ENCODE peak calls at places on chromosomes 3 and 15, in five cellular contexts. One of them, this sample, is unnamed.

GRCh38 chr3:153026026-153026425 is 136.0 kb upstream of the RAP2B start:
- DNase-seq in foreskin fibroblast: peak; percentile 63
- DNase-seq in brain microvascular endothelial cell: no peak
- DNase-seq in lower lobe of right lung: no peak
- DNase-seq in upper lobe of right lung: no peak
- DNase-seq in this sample: peak; percentile 34

GRCh38 chr3:150324261-150324660 is 83.8 kb upstream of the TSC22D2 start:
- DNase-seq in brain microvascular endothelial cell: no peak
- DNase-seq in lower lobe of right lung: no peak
- DNase-seq in foreskin fibroblast: no peak
- DNase-seq in upper lobe of right lung: no peak
- DNase-seq in this sample: no peak

GRCh38 chr3:194540268-194540937 is 53.6 kb upstream of the ATP13A3 start:
- DNase-seq in foreskin fibroblast: peak; percentile 44
- DNase-seq in lower lobe of right lung: peak; percentile 60
- DNase-seq in upper lobe of right lung: no peak
- DNase-seq in brain microvascular endothelial cell: no peak
- DNase-seq in this sample: no peak

GRCh38 chr3:128569756-128570155 is 76.8 kb upstream of the GATA2 start:
- DNase-seq in foreskin fibroblast: no peak
- DNase-seq in lower lobe of right lung: no peak
- DNase-seq in brain microvascular endothelial cell: no peak
- DNase-seq in upper lobe of right lung: no peak
- DNase-seq in this sample: no peak

GRCh38 chr3:52403271-52403841 is 41.5 kb downstream of the SEMA3G start:
- DNase-seq in brain microvascular endothelial cell: no peak
- DNase-seq in upper lobe of right lung: peak; percentile 54
- DNase-seq in lower lobe of right lung: peak; percentile 38
- DNase-seq in foreskin fibroblast: no peak
- DNase-seq in this sample: no peak

GRCh38 chr3:195221015-195221853 is 49.7 kb downstream of the XXYLT1 start:
- DNase-seq in lower lobe of right lung: no peak
- DNase-seq in brain microvascular endothelial cell: no peak
- DNase-seq in upper lobe of right lung: peak; percentile 66
- DNase-seq in foreskin fibroblast: peak; percentile 60
- DNase-seq in this sample: no peak

GRCh38 chr3:4741404-4742307 is 237.6 kb upstream of the BHLHE40 start:
- DNase-seq in upper lobe of right lung: no peak
- DNase-seq in foreskin fibroblast: peak; percentile 88
- DNase-seq in brain microvascular endothelial cell: peak; percentile 99
- DNase-seq in lower lobe of right lung: no peak
- DNase-seq in this sample: peak; percentile 99

GRCh38 chr15:90598053-90598577 is 68.4 kb downstream of the CRTC3 start:
- DNase-seq in upper lobe of right lung: peak; percentile 70
- DNase-seq in foreskin fibroblast: peak; percentile 44
- DNase-seq in lower lobe of right lung: peak; percentile 70
- DNase-seq in brain microvascular endothelial cell: no peak
- DNase-seq in this sample: no peak

GRCh38 chr3:10753964-10754363 is 62.1 kb upstream of the SLC6A11 start:
- DNase-seq in foreskin fibroblast: peak; percentile 58
- DNase-seq in upper lobe of right lung: no peak
- DNase-seq in lower lobe of right lung: peak; percentile 60
- DNase-seq in brain microvascular endothelial cell: peak; percentile 51
- DNase-seq in this sample: peak; percentile 24

GRCh38 chr15:70596354-70597055 is 166.9 kb downstream of the UACA start:
- DNase-seq in foreskin fibroblast: peak; percentile 87
- DNase-seq in brain microvascular endothelial cell: peak; percentile 89
- DNase-seq in lower lobe of right lung: no peak
- DNase-seq in upper lobe of right lung: no peak
- DNase-seq in this sample: peak; percentile 60

GRCh38 chr15:80730931-80731330 is 35.8 kb downstream of the ABHD17C start:
- DNase-seq in upper lobe of right lung: no peak
- DNase-seq in lower lobe of right lung: no peak
- DNase-seq in brain microvascular endothelial cell: no peak
- DNase-seq in foreskin fibroblast: peak; percentile 27
- DNase-seq in this sample: no peak

GRCh38 chr3:143237036-143237688 is 117.6 kb downstream of the CHST2 start:
- DNase-seq in foreskin fibroblast: peak; percentile 24
- DNase-seq in lower lobe of right lung: no peak
- DNase-seq in brain microvascular endothelial cell: no peak
- DNase-seq in upper lobe of right lung: no peak
- DNase-seq in this sample: peak; percentile 77

GRCh38 chr3:108441081-108441507 is 69.3 kb downstream of the MYH15 start:
- DNase-seq in brain microvascular endothelial cell: no peak
- DNase-seq in foreskin fibroblast: peak; percentile 66
- DNase-seq in lower lobe of right lung: no peak
- DNase-seq in upper lobe of right lung: no peak
- DNase-seq in this sample: no peak

GRCh38 chr3:32780735-32781210 is 37.0 kb upstream of the TRIM71 start:
- DNase-seq in lower lobe of right lung: peak; percentile 78
- DNase-seq in brain microvascular endothelial cell: peak; percentile 32
- DNase-seq in upper lobe of right lung: peak; percentile 85
- DNase-seq in foreskin fibroblast: peak; percentile 65
- DNase-seq in this sample: no peak

GRCh38 chr3:64687781-64688515 is at the start of gene ADAMTS9:
- DNase-seq in lower lobe of right lung: peak; percentile 77
- DNase-seq in brain microvascular endothelial cell: peak; percentile 47
- DNase-seq in foreskin fibroblast: peak; percentile 85
- DNase-seq in upper lobe of right lung: peak; percentile 88
- DNase-seq in this sample: peak; percentile 31
- H3K4me3 ChIP-seq in lower lobe of right lung: peak within 1 kb of the TSS; percentile 70
- H3K4me3 ChIP-seq in brain microvascular endothelial cell: peak within 1 kb of the TSS; percentile 72
- H3K4me3 ChIP-seq in foreskin fibroblast: peak within 1 kb of the TSS; percentile 82
- H3K4me3 ChIP-seq in upper lobe of right lung: peak within 1 kb of the TSS; percentile 74
- H3K4me3 ChIP-seq in this sample: peak within 1 kb of the TSS; percentile 61

GRCh38 chr15:26083457-26084350 is 220.6 kb upstream of the ATP10A start:
- DNase-seq in brain microvascular endothelial cell: no peak
- DNase-seq in upper lobe of right lung: no peak
- DNase-seq in foreskin fibroblast: no peak
- DNase-seq in lower lobe of right lung: no peak
- DNase-seq in this sample: no peak

GRCh38 chr15:26082833-26083174 is 219.7 kb upstream of the ATP10A start:
- DNase-seq in brain microvascular endothelial cell: peak; percentile 9
- DNase-seq in upper lobe of right lung: no peak
- DNase-seq in foreskin fibroblast: no peak
- DNase-seq in lower lobe of right lung: no peak
- DNase-seq in this sample: no peak

GRCh38 chr15:26091184-26091583 is 228.1 kb upstream of the ATP10A start:
- DNase-seq in foreskin fibroblast: no peak
- DNase-seq in upper lobe of right lung: no peak
- DNase-seq in brain microvascular endothelial cell: no peak
- DNase-seq in lower lobe of right lung: no peak
- DNase-seq in this sample: no peak

GRCh38 chr15:26087881-26088280 is 224.8 kb upstream of the ATP10A start:
- DNase-seq in upper lobe of right lung: no peak
- DNase-seq in brain microvascular endothelial cell: no peak
- DNase-seq in foreskin fibroblast: no peak
- DNase-seq in lower lobe of right lung: no peak
- DNase-seq in this sample: no peak

DNA sequence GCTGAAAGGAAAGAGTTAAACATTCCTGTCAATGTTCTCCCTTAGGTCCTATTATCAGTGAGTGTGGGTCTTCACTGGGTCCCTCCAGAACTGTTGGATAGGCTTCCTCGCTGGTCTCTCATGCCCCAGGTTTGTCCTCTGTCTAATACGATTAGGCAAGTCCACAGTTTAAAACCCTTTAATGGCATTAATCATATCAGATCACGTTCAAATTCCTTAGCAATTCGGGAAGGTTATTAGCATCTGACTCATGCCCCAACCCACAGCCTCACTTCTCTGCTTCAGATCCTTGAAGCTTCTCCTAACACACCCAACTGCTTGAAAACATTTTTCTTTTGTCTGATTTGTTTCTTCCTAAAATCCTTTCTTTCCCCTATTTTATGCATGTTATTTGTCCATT is 224.3 kb upstream of the ATP10A start:
- DNase-seq in foreskin fibroblast: peak; percentile 6
- DNase-seq in brain microvascular endothelial cell: no peak
- DNase-seq in lower lobe of right lung: no peak
- DNase-seq in upper lobe of right lung: no peak
- DNase-seq in this sample: no peak
- H3K4me3 ChIP-seq in foreskin fibroblast: no peak overlapping the region
- H3K4me3 ChIP-seq in brain microvascular endothelial cell: no peak overlapping the region
- H3K4me3 ChIP-seq in lower lobe of right lung: no peak overlapping the region
- H3K4me3 ChIP-seq in upper lobe of right lung: no peak overlapping the region
- H3K4me3 ChIP-seq in this sample: no peak overlapping the region

DNA sequence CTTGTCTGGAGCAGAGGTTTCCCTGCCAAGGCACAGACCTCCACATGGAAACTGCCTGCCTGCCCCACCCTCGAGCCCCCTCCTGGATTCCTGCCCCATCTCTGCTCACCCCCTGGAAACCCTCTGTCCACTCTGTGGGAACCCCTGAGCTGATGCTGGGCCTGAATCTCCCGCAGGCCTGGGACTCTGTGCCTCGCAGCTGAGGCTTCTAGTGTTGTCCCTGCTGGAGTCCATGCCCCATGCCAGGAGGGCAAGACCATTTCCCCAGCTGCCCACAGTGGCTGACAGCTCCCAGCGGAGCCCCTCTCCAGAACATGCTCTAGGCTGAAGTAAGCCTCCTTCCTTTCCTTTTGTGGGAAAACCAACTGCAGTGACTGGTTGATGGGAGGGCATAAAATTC is 46.9 kb downstream of the SRGAP3 start:
- DNase-seq in brain microvascular endothelial cell: no peak
- DNase-seq in lower lobe of right lung: no peak
- DNase-seq in foreskin fibroblast: no peak
- DNase-seq in upper lobe of right lung: no peak
- DNase-seq in this sample: no peak
- H3K4me3 ChIP-seq in brain microvascular endothelial cell: no peak overlapping the region
- H3K4me3 ChIP-seq in lower lobe of right lung: no peak overlapping the region
- H3K4me3 ChIP-seq in foreskin fibroblast: no peak overlapping the region
- H3K4me3 ChIP-seq in upper lobe of right lung: no peak overlapping the region
- H3K4me3 ChIP-seq in this sample: no peak overlapping the region

GRCh38 chr15:82650046-82650670 is 3.0 kb upstream of the CPEB1 start:
- DNase-seq in lower lobe of right lung: no peak
- DNase-seq in brain microvascular endothelial cell: no peak
- DNase-seq in foreskin fibroblast: no peak
- DNase-seq in upper lobe of right lung: no peak
- DNase-seq in this sample: no peak

GRCh38 chr15:82649226-82649999 is 2.2 kb upstream of the CPEB1 start:
- DNase-seq in lower lobe of right lung: no peak
- DNase-seq in brain microvascular endothelial cell: no peak
- DNase-seq in upper lobe of right lung: no peak
- DNase-seq in foreskin fibroblast: no peak
- DNase-seq in this sample: no peak

GRCh38 chr15:82647835-82648256 is 683 bp upstream of the CPEB1 start:
- DNase-seq in brain microvascular endothelial cell: no peak
- DNase-seq in lower lobe of right lung: peak; percentile 49
- DNase-seq in upper lobe of right lung: no peak
- DNase-seq in foreskin fibroblast: no peak
- DNase-seq in this sample: no peak

GRCh38 chr15:82647045-82647834 is at the start of gene CPEB1:
- DNase-seq in lower lobe of right lung: peak; percentile 51
- DNase-seq in foreskin fibroblast: peak; percentile 88
- DNase-seq in upper lobe of right lung: no peak
- DNase-seq in brain microvascular endothelial cell: no peak
- DNase-seq in this sample: no peak

GRCh38 chr15:82648257-82649103 is 1.3 kb upstream of the CPEB1 start:
- DNase-seq in lower lobe of right lung: no peak
- DNase-seq in brain microvascular endothelial cell: no peak
- DNase-seq in foreskin fibroblast: peak; percentile 48
- DNase-seq in upper lobe of right lung: no peak
- DNase-seq in this sample: no peak
- H3K4me3 ChIP-seq in lower lobe of right lung: peak overlapping the region; percentile 59
- H3K4me3 ChIP-seq in brain microvascular endothelial cell: peak overlapping the region; percentile 31
- H3K4me3 ChIP-seq in foreskin fibroblast: peak overlapping the region; percentile 49
- H3K4me3 ChIP-seq in upper lobe of right lung: peak overlapping the region; percentile 53
- H3K4me3 ChIP-seq in this sample: peak overlapping the region; percentile 29

GRCh38 chr3:177338697-177339219 is 141.5 kb upstream of the TBL1XR1 start:
- DNase-seq in upper lobe of right lung: no peak
- DNase-seq in lower lobe of right lung: no peak
- DNase-seq in foreskin fibroblast: peak; percentile 62
- DNase-seq in brain microvascular endothelial cell: peak; percentile 16
- DNase-seq in this sample: no peak
- H3K4me3 ChIP-seq in upper lobe of right lung: no peak overlapping the region
- H3K4me3 ChIP-seq in lower lobe of right lung: no peak overlapping the region
- H3K4me3 ChIP-seq in foreskin fibroblast: no peak overlapping the region
- H3K4me3 ChIP-seq in brain microvascular endothelial cell: no peak overlapping the region
- H3K4me3 ChIP-seq in this sample: no peak overlapping the region

GRCh38 chr3:16290007-16290826 is 25.2 kb downstream of the OXNAD1 start:
- DNase-seq in foreskin fibroblast: peak; percentile 81
- DNase-seq in upper lobe of right lung: no peak
- DNase-seq in brain microvascular endothelial cell: peak; percentile 51
- DNase-seq in lower lobe of right lung: no peak
- DNase-seq in this sample: peak; percentile 40

GRCh38 chr3:16289144-16289889 is 24.3 kb downstream of the OXNAD1 start:
- DNase-seq in upper lobe of right lung: no peak
- DNase-seq in brain microvascular endothelial cell: peak; percentile 9
- DNase-seq in lower lobe of right lung: no peak
- DNase-seq in foreskin fibroblast: peak; percentile 78
- DNase-seq in this sample: no peak

GRCh38 chr3:16286672-16287604 is 21.9 kb downstream of the OXNAD1 start:
- DNase-seq in brain microvascular endothelial cell: no peak
- DNase-seq in lower lobe of right lung: no peak
- DNase-seq in upper lobe of right lung: no peak
- DNase-seq in foreskin fibroblast: no peak
- DNase-seq in this sample: no peak

GRCh38 chr3:16288664-16289063 is 23.7 kb downstream of the OXNAD1 start:
- DNase-seq in lower lobe of right lung: no peak
- DNase-seq in upper lobe of right lung: no peak
- DNase-seq in foreskin fibroblast: no peak
- DNase-seq in brain microvascular endothelial cell: no peak
- DNase-seq in this sample: no peak

DNA sequence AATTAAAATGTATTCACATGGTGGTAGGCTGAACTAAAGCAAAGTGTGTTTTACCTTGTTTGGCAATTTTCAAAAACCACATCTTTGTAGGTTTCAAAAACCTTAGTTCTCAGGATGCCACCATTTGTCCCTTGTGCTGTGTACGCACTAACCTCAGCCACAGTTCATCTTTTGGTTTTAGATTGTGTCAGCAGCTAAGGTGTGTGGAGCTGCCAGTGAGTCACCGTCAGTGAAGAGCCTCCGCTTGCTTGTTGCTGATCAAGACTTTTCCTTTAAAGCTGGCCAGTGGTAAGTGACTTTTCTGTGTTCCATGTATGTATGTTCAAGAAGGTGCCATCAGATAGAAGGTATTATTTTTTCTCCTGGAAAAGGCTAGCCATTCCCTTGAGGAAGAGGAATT is 21.1 kb downstream of the OXNAD1 start:
- DNase-seq in foreskin fibroblast: no peak
- DNase-seq in upper lobe of right lung: no peak
- DNase-seq in brain microvascular endothelial cell: no peak
- DNase-seq in lower lobe of right lung: no peak
- DNase-seq in this sample: no peak
- H3K4me3 ChIP-seq in foreskin fibroblast: no peak overlapping the region
- H3K4me3 ChIP-seq in upper lobe of right lung: peak overlapping the region; percentile 25
- H3K4me3 ChIP-seq in brain microvascular endothelial cell: no peak overlapping the region
- H3K4me3 ChIP-seq in lower lobe of right lung: peak overlapping the region; percentile 33
- H3K4me3 ChIP-seq in this sample: no peak overlapping the region

DNA sequence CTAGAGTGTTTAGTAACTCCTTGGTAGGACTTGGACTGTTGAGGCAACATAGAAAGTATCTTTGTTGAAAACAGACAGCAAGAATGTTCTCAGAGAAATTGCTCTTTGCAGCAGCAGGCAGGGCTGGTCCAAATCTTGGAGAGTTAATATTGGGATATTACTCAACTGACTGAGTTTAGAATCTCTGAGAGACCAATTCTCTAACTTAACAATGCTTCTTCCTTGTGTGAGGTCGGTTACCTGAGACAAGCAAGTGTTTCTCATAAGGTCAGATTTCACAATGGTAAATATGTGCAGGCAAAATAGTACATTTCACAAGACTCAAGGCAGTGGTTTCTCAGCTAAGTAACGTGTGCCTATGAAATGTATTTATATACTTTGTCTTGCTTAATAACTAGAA is 147.7 kb upstream of the IL12A start:
- DNase-seq in foreskin fibroblast: peak; percentile 46
- DNase-seq in brain microvascular endothelial cell: no peak
- DNase-seq in upper lobe of right lung: no peak
- DNase-seq in lower lobe of right lung: no peak
- DNase-seq in this sample: no peak
- H3K4me3 ChIP-seq in foreskin fibroblast: no peak overlapping the region
- H3K4me3 ChIP-seq in brain microvascular endothelial cell: no peak overlapping the region
- H3K4me3 ChIP-seq in upper lobe of right lung: peak overlapping the region; percentile 41
- H3K4me3 ChIP-seq in lower lobe of right lung: peak overlapping the region; percentile 48
- H3K4me3 ChIP-seq in this sample: peak overlapping the region; percentile 54

This sample was measured in astrocyte of the cerebellum.